ENCODE peak calls at places on chromosome 7, in eight cellular contexts. H, U, R, S, Q, E, B and W are unnamed samples.
A peak's percentile ranks its signal among the peaks of the same experiment; 100 is the strongest.

GRCh38 chr7:128410092-128410665 is 397 bp upstream of the IMPDH1 start:
- DNase-seq in H (peak; percentile 54), U (peak; percentile 48), R (no peak), S (peak; percentile 52), Q (peak; percentile 94), E (no peak), B (no peak), W (peak; percentile 56)

GRCh38 chr7:36119005-36119711 is 33.9 kb upstream of the EEPD1 start:
- DNase-seq in H (no peak), U (peak; percentile 98), R (peak; percentile 82), S (no peak), Q (peak; percentile 97), E (no peak), B (no peak), W (no peak)

GRCh38 chr7:587769-588168 is 68.1 kb upstream of the PDGFA start:
- DNase-seq in H (no peak), U (no peak), R (no peak), S (no peak), Q (no peak), E (no peak), B (no peak), W (no peak)

GRCh38 chr7:15602236-15602635 is 40.4 kb upstream of the AGMO start:
- DNase-seq in H (no peak), U (no peak), R (no peak), S (no peak), Q (no peak), E (no peak), B (no peak), W (no peak)

GRCh38 chr7:29639887-29640600 is 76.4 kb downstream of the PRR15 start:
- DNase-seq in H (peak; percentile 83), U (no peak), R (no peak), S (no peak), Q (no peak), E (no peak), B (no peak), W (no peak)

GRCh38 chr7:128783143-128783799 is 7.7 kb upstream of the OPN1SW start:
- DNase-seq in H (no peak), U (peak; percentile 66), R (no peak), S (peak; percentile 86), Q (peak; percentile 76), E (no peak), B (peak; percentile 13), W (no peak)

GRCh38 chr7:131107343-131108211 is 220.1 kb upstream of the MKLN1 start:
- DNase-seq in H (peak; percentile 94), U (peak; percentile 84), R (peak; percentile 88), S (peak; percentile 64), Q (peak; percentile 85), E (no peak), B (peak; percentile 51), W (peak; percentile 50)

GRCh38 chr7:46387646-46388045 is 466.6 kb upstream of the IGFBP3 start:
- DNase-seq in H (no peak), U (peak; percentile 69), R (no peak), S (no peak), Q (no peak), E (no peak), B (no peak), W (no peak)

GRCh38 chr7:149741629-149742028 is 31.8 kb downstream of the ZNF467 start:
- DNase-seq in H (peak; percentile 58), U (no peak), R (no peak), S (no peak), Q (no peak), E (no peak), B (no peak), W (no peak)

GRCh38 chr7:29723599-29723998 is 82.7 kb upstream of the WIPF3 start:
- DNase-seq in H (no peak), U (no peak), R (no peak), S (no peak), Q (no peak), E (no peak), B (no peak), W (no peak)

GRCh38 chr7:43232376-43232775 is 119.9 kb downstream of the HECW1 start:
- DNase-seq in H (no peak), U (no peak), R (no peak), S (no peak), Q (no peak), E (no peak), B (no peak), W (no peak)